ENCODE peak calls at places on chromosome 16, in seven cellular contexts. A is head of caudate nucleus; E is ovary; X is heart right ventricle; N is Peyer's patch; Y is kidney tubule cell; I is CD4-positive, alpha-beta memory T cell. L is an unnamed sample.

GRCh38 chr16:66711581-66711980 is 15.0 kb upstream of the CMTM4 start:
- DNase-seq in A (no peak), E (no peak), X (no peak), N (no peak), Y (no peak), I (no peak), L (no peak)

GRCh38 chr16:71297252-71297651 is 8.1 kb upstream of the CMTR2 start:
- DNase-seq in A (no peak), E (no peak), X (no peak), N (no peak), Y (no peak), I (no peak), L (no peak)

GRCh38 chr16:30557397-30557949 is 701 bp downstream of the ZNF764 start:
- DNase-seq in A (no peak), E (peak; percentile 54), X (no peak), N (no peak), Y (no peak), I (peak; percentile 31), L (no peak)

GRCh38 chr16:14462811-14463210 is 167.2 kb downstream of the PARN start:
- DNase-seq in A (no peak), E (no peak), X (no peak), N (no peak), Y (peak; percentile 76), I (no peak), L (no peak)

GRCh38 chr16:10297341-10298006 is 88.4 kb upstream of the ATF7IP2 start:
- DNase-seq in A (peak; percentile 42), E (no peak), X (peak; percentile 6), N (no peak), Y (no peak), I (no peak), L (no peak)

GRCh38 chr16:57374067-57374534 is 1.8 kb downstream of the CX3CL1 start:
- DNase-seq in A (peak; percentile 68), E (peak; percentile 31), X (no peak), N (no peak), Y (peak; percentile 43), I (no peak), L (no peak)

GRCh38 chr16:1770328-1771071 is 843 bp downstream of the NME3 start:
- DNase-seq in A (peak; percentile 73), E (peak; percentile 75), X (peak; percentile 61), N (peak; percentile 81), Y (peak; percentile 76), I (peak; percentile 40), L (peak; percentile 20)

GRCh38 chr16:87780385-87780989 is 14.7 kb upstream of the KLHDC4 start:
- DNase-seq in A (peak; percentile 49), E (no peak), X (peak; percentile 43), N (no peak), Y (peak; percentile 47), I (peak; percentile 35), L (no peak)

GRCh38 chr16:4376126-4376819 is 4.6 kb downstream of the VASN start:
- DNase-seq in A (peak; percentile 89), E (peak; percentile 95), X (peak; percentile 86), N (no peak), Y (peak; percentile 80), I (no peak), L (no peak)

GRCh38 chr16:72990003-72990521 is 57.9 kb downstream of the ZFHX3 start:
- DNase-seq in A (no peak), E (peak; percentile 39), X (peak; percentile 36), N (no peak), Y (peak; percentile 77), I (no peak), L (no peak)

GRCh38 chr16:81327483-81328196 is 12.9 kb downstream of the GAN start:
- DNase-seq in A (no peak), E (no peak), X (no peak), N (no peak), Y (no peak), I (no peak), L (no peak)

GRCh38 chr16:11658896-11659708 is 9.2 kb upstream of the SNN start:
- DNase-seq in A (no peak), E (no peak), X (no peak), N (no peak), Y (no peak), I (no peak), L (no peak)

GRCh38 chr16:81263470-81264200 is 25.1 kb downstream of the BCO1 start:
- DNase-seq in A (no peak), E (peak; percentile 71), X (peak; percentile 10), N (no peak), Y (no peak), I (no peak), L (no peak)

GRCh38 chr16:85460252-85460982 is 152.7 kb upstream of the GSE1 start:
- DNase-seq in A (no peak), E (peak; percentile 71), X (no peak), N (no peak), Y (no peak), I (no peak), L (no peak)

GRCh38 chr16:9489823-9490467 is 398.5 kb downstream of the HAPSTR1 start:
- DNase-seq in A (peak; percentile 31), E (peak; percentile 14), X (peak; percentile 46), N (no peak), Y (peak; percentile 6), I (no peak), L (no peak)

L was measured in CD4-positive, CD25-positive, alpha-beta regulatory T cell.